ENCODE peak calls at places on chromosome 20, in seven cellular contexts. One of them, this sample, is unnamed.

GRCh38 chr20:34643919-34644318 is 33.0 kb downstream of the PIGU start:
- DNase-seq in psoas muscle: no peak
- DNase-seq in naive thymus-derived CD4-positive, alpha-beta T cell: no peak
- DNase-seq in Calu3: no peak
- DNase-seq in prostate gland: no peak
- DNase-seq in hepatocyte: no peak
- DNase-seq in right atrium auricular region: no peak
- DNase-seq in this sample: no peak

GRCh38 chr20:41393705-41394066 is 27.1 kb upstream of the EMILIN3 start:
- DNase-seq in right atrium auricular region: no peak
- DNase-seq in Calu3: no peak
- DNase-seq in psoas muscle: no peak
- DNase-seq in hepatocyte: no peak
- DNase-seq in prostate gland: no peak
- DNase-seq in naive thymus-derived CD4-positive, alpha-beta T cell: no peak
- DNase-seq in this sample: no peak

GRCh38 chr20:32583581-32584045 is 1.5 kb downstream of the NOL4L start:
- DNase-seq in right atrium auricular region: no peak
- DNase-seq in Calu3: no peak
- DNase-seq in hepatocyte: peak
- DNase-seq in psoas muscle: no peak
- DNase-seq in prostate gland: no peak
- DNase-seq in naive thymus-derived CD4-positive, alpha-beta T cell: peak
- DNase-seq in this sample: no peak

GRCh38 chr20:24837721-24838456 is 111.2 kb upstream of the CST7 start:
- DNase-seq in psoas muscle: no peak
- DNase-seq in prostate gland: no peak
- DNase-seq in naive thymus-derived CD4-positive, alpha-beta T cell: no peak
- DNase-seq in right atrium auricular region: no peak
- DNase-seq in Calu3: no peak
- DNase-seq in hepatocyte: no peak
- DNase-seq in this sample: no peak

GRCh38 chr20:62326559-62326958 is 23.8 kb downstream of the ADRM1 start:
- DNase-seq in psoas muscle: no peak
- DNase-seq in Calu3: no peak
- DNase-seq in hepatocyte: no peak
- DNase-seq in prostate gland: no peak
- DNase-seq in right atrium auricular region: no peak
- DNase-seq in naive thymus-derived CD4-positive, alpha-beta T cell: no peak
- DNase-seq in this sample: no peak

GRCh38 chr20:37223053-37223452 is 38.6 kb downstream of the GHRH start:
- DNase-seq in hepatocyte: peak
- DNase-seq in prostate gland: no peak
- DNase-seq in psoas muscle: no peak
- DNase-seq in right atrium auricular region: no peak
- DNase-seq in naive thymus-derived CD4-positive, alpha-beta T cell: no peak
- DNase-seq in Calu3: no peak
- DNase-seq in this sample: no peak

GRCh38 chr20:20409326-20409725 is 41.4 kb downstream of the INSM1 start:
- DNase-seq in psoas muscle: no peak
- DNase-seq in Calu3: no peak
- DNase-seq in right atrium auricular region: no peak
- DNase-seq in prostate gland: no peak
- DNase-seq in naive thymus-derived CD4-positive, alpha-beta T cell: no peak
- DNase-seq in hepatocyte: no peak
- DNase-seq in this sample: no peak

GRCh38 chr20:25382704-25383370 is 7.8 kb downstream of the ABHD12 start:
- DNase-seq in right atrium auricular region: no peak
- DNase-seq in naive thymus-derived CD4-positive, alpha-beta T cell: no peak
- DNase-seq in Calu3: no peak
- DNase-seq in hepatocyte: no peak
- DNase-seq in prostate gland: no peak
- DNase-seq in psoas muscle: no peak
- DNase-seq in this sample: no peak

GRCh38 chr20:1207293-1207884 is 4.1 kb downstream of the C20orf202 start:
- DNase-seq in hepatocyte: no peak
- DNase-seq in psoas muscle: no peak
- DNase-seq in prostate gland: no peak
- DNase-seq in naive thymus-derived CD4-positive, alpha-beta T cell: no peak
- DNase-seq in right atrium auricular region: no peak
- DNase-seq in Calu3: no peak
- DNase-seq in this sample: no peak

GRCh38 chr20:63119451-63120285 is 96.3 kb downstream of the YTHDF1 start:
- DNase-seq in prostate gland: no peak
- DNase-seq in Calu3: no peak
- DNase-seq in hepatocyte: no peak
- DNase-seq in right atrium auricular region: no peak
- DNase-seq in psoas muscle: peak
- DNase-seq in naive thymus-derived CD4-positive, alpha-beta T cell: no peak
- DNase-seq in this sample: no peak

GRCh38 chr20:21521596-21522478 is 8.0 kb upstream of the NKX2-2 start:
- DNase-seq in right atrium auricular region: no peak
- DNase-seq in hepatocyte: no peak
- DNase-seq in Calu3: no peak
- DNase-seq in prostate gland: no peak
- DNase-seq in psoas muscle: no peak
- DNase-seq in naive thymus-derived CD4-positive, alpha-beta T cell: no peak
- DNase-seq in this sample: no peak